ENCODE peak calls at places on chromosomes 2 and 18, in nine cellular contexts. J is activated CD4-positive, CD25-positive, alpha-beta regulatory T cell; F is stimulated activated CD4-positive, alpha-beta T cell treated with anti-CD3 and anti-CD28 coated beads, Interleukin-2, amount 100 ng/mL, for 24 hours; N is central memory CD8-positive, alpha-beta T cell; L is AG08396; T is hippocampal formation; P is CD8-positive, alpha-beta T cell; V is neural crest cell; D is amygdala. Y is an unnamed sample.

GRCh38 chr2:149739171-149739879 is 151.8 kb upstream of the MMADHC start:
- DNase-seq in N (no peak), P (no peak), D (no peak), V (no peak), F (no peak), J (no peak), T (no peak), L (no peak), Y (no peak)

GRCh38 chr2:102063360-102063947 is 71.7 kb downstream of the IL1R2 start:
- DNase-seq in T (no peak), N (no peak), J (no peak), D (no peak), F (no peak), P (no peak), L (no peak), V (no peak), Y (no peak)

GRCh38 chr2:97764559-97765263 is 51.3 kb downstream of the ZAP70 start:
- DNase-seq in D (no peak), L (no peak), V (no peak), F (no peak), J (no peak), T (no peak), P (no peak), N (no peak), Y (no peak)

GRCh38 chr2:129801575-129801974 is 177.9 kb upstream of the RAB6C start:
- DNase-seq in V (no peak), T (no peak), L (peak; percentile 39), N (no peak), F (no peak), J (no peak), D (no peak), P (no peak), Y (no peak)

GRCh38 chr18:55250729-55251128 is 291.5 kb upstream of the CCDC68 start:
- DNase-seq in F (no peak), J (no peak), N (no peak), D (no peak), V (no peak), T (no peak), P (no peak), L (no peak), Y (no peak)

GRCh38 chr18:76878426-76878825 is 56.1 kb downstream of the ZNF236 start:
- DNase-seq in P (no peak), F (no peak), N (no peak), L (no peak), D (no peak), J (no peak), V (no peak), T (no peak), Y (no peak)

GRCh38 chr2:137865954-137866540 is 98.2 kb upstream of the HNMT start:
- DNase-seq in V (peak; percentile 57), L (peak; percentile 39), N (no peak), T (peak; percentile 10), J (no peak), F (peak; percentile 58), D (peak; percentile 2), P (peak; percentile 52), Y (no peak)

GRCh38 chr2:128276878-128277675 is 41.6 kb downstream of the HS6ST1 start:
- DNase-seq in N (no peak), T (no peak), D (no peak), V (no peak), P (no peak), J (no peak), F (no peak), L (no peak), Y (no peak)

GRCh38 chr2:221203138-221203537 is 369.0 kb downstream of the EPHA4 start:
- DNase-seq in N (no peak), D (no peak), F (no peak), L (no peak), P (no peak), T (no peak), J (no peak), V (no peak), Y (no peak)

GRCh38 chr2:18209934-18210639 is 331.6 kb downstream of the KCNS3 start:
- DNase-seq in F (no peak), L (no peak), P (no peak), D (no peak), V (no peak), T (no peak), J (no peak), N (no peak), Y (no peak)

GRCh38 chr2:33530614-33531344 is 54.3 kb downstream of the RASGRP3 start:
- DNase-seq in V (no peak), L (no peak), J (no peak), P (no peak), N (no peak), F (no peak), D (no peak), T (no peak), Y (no peak)

GRCh38 chr2:140027320-140027719 is 1247.1 kb upstream of the NXPH2 start:
- DNase-seq in N (no peak), D (no peak), J (no peak), F (no peak), T (no peak), L (no peak), V (no peak), P (no peak), Y (no peak)

GRCh38 chr2:200862532-200863000 is 1.9 kb downstream of the CLK1 start:
- DNase-seq in V (no peak), P (peak; percentile 62), J (peak; percentile 15), F (peak; percentile 70), L (peak; percentile 32), D (no peak), T (no peak), N (peak; percentile 69), Y (peak; percentile 12)

GRCh38 chr2:123958011-123958410 is 67.1 kb upstream of the CNTNAP5 start:
- DNase-seq in F (no peak), T (no peak), P (no peak), V (no peak), J (no peak), D (no peak), L (no peak), N (no peak), Y (no peak)

GRCh38 chr2:218216336-218216673 is 684 bp upstream of the ARPC2 start:
- DNase-seq in D (no peak), P (no peak), V (no peak), J (no peak), L (no peak), F (no peak), T (no peak), N (no peak), Y (no peak)

GRCh38 chr2:221673248-221673647 is 101.1 kb upstream of the EPHA4 start:
- DNase-seq in N (no peak), T (no peak), D (no peak), F (no peak), V (no peak), J (no peak), P (no peak), L (no peak), Y (no peak)

GRCh38 chr2:37471994-37472393 is 127.6 kb downstream of the QPCT start:
- DNase-seq in V (no peak), L (peak; percentile 50), N (no peak), T (no peak), D (no peak), P (no peak), J (no peak), F (no peak), Y (no peak)

GRCh38 chr18:63844254-63844653 is 43.3 kb upstream of the SERPINB2 start:
- DNase-seq in F (no peak), D (no peak), J (no peak), P (no peak), V (no peak), L (peak; percentile 18), N (no peak), T (peak; percentile 10), Y (no peak)

GRCh38 chr18:58847383-58848071 is 17.1 kb upstream of the ZNF532 start:
- DNase-seq in V (peak; percentile 55), L (no peak), F (no peak), P (no peak), D (peak; percentile 15), N (no peak), T (no peak), J (no peak), Y (no peak)

GRCh38 chr2:25557179-25558036 is 116.0 kb downstream of the DTNB start:
- DNase-seq in F (no peak), N (no peak), L (no peak), J (no peak), D (no peak), V (no peak), P (no peak), T (no peak), Y (no peak)